ENCODE peak calls at places on chromosome 19, in eight cellular contexts. U is NCI-H1092 treated with DMSO at 0.1 percent for 48 hours, G is DMS153, B is thyroid gland, E is GF-D8, A is GM12892, Z is A172, P is HS-5. I is an unnamed sample.

GRCh38 chr19:6481541-6482342 is at the start of gene DENND1C:
- DNase-seq in G (no peak), P (no peak), Z (peak), U (no peak), E (peak), B (no peak), A (peak), I (no peak)

GRCh38 chr19:48290923-48291700 is 21.2 kb downstream of the ZNF114 start:
- DNase-seq in Z (peak), E (no peak), G (no peak), U (peak), P (peak), A (no peak), B (peak), I (peak)

GRCh38 chr19:56765107-56765506 is 75.4 kb downstream of the PEG3 start:
- DNase-seq in P (no peak), G (no peak), E (no peak), Z (no peak), U (no peak), A (no peak), B (peak), I (no peak)

GRCh38 chr19:36483653-36484052 is 5.7 kb downstream of the ZNF566 start:
- DNase-seq in A (no peak), G (no peak), E (peak), Z (no peak), B (no peak), P (no peak), U (no peak), I (no peak)

GRCh38 chr19:8655340-8655709 is 24.9 kb downstream of the NFILZ start:
- DNase-seq in G (no peak), P (no peak), A (no peak), B (no peak), E (no peak), Z (no peak), U (no peak), I (no peak)

GRCh38 chr19:32599736-32600157 is 18.8 kb downstream of the PDCD5 start:
- DNase-seq in P (no peak), E (no peak), B (peak), U (peak), Z (peak), A (no peak), G (peak), I (peak)

GRCh38 chr19:18227781-18228271 is 1.6 kb upstream of the PDE4C start:
- DNase-seq in A (no peak), U (no peak), G (no peak), B (no peak), E (no peak), Z (no peak), P (no peak), I (no peak)

GRCh38 chr19:48292798-48293197 is 22.9 kb downstream of the ZNF114 start:
- DNase-seq in B (no peak), Z (peak), G (no peak), U (no peak), A (no peak), E (no peak), P (no peak), I (no peak)

GRCh38 chr19:1401138-1401888 is at the start of gene GAMT:
- DNase-seq in A (peak), B (peak), Z (no peak), P (no peak), E (no peak), U (peak), G (no peak), I (no peak)